ENCODE peak calls at places on chromosomes 13 and 19, in seven cellular contexts. One of them, this sample, is unnamed.

GRCh38 chr19:57068921-57069697 is 50.7 kb upstream of the USP29 start:
- DNase-seq in A549: no peak
- DNase-seq in transverse colon: no peak
- DNase-seq in tibial nerve: no peak
- DNase-seq in H1: peak; percentile 47
- DNase-seq in ovary: peak; percentile 88
- DNase-seq in K562: no peak
- DNase-seq in this sample: no peak

GRCh38 chr19:42480335-42481095 is 37.8 kb upstream of the CXCL17 start:
- DNase-seq in A549: peak; percentile 78
- DNase-seq in transverse colon: no peak
- DNase-seq in tibial nerve: no peak
- DNase-seq in H1: no peak
- DNase-seq in ovary: no peak
- DNase-seq in K562: no peak
- DNase-seq in this sample: peak; percentile 44

GRCh38 chr19:11375143-11375948 is 880 bp downstream of the SWSAP1 start:
- DNase-seq in A549: no peak
- DNase-seq in transverse colon: peak; percentile 74
- DNase-seq in tibial nerve: peak; percentile 17
- DNase-seq in H1: peak; percentile 68
- DNase-seq in ovary: peak; percentile 76
- DNase-seq in K562: no peak
- DNase-seq in this sample: peak; percentile 59

GRCh38 chr19:5025027-5025426 is 56.1 kb downstream of the KDM4B start:
- DNase-seq in A549: no peak
- DNase-seq in transverse colon: no peak
- DNase-seq in tibial nerve: no peak
- DNase-seq in H1: no peak
- DNase-seq in ovary: no peak
- DNase-seq in K562: no peak
- DNase-seq in this sample: no peak

GRCh38 chr13:28819748-28820098 is 416 bp upstream of the MTUS2 start:
- DNase-seq in A549: peak; percentile 41
- DNase-seq in transverse colon: peak; percentile 28
- DNase-seq in tibial nerve: no peak
- DNase-seq in H1: peak; percentile 92
- DNase-seq in ovary: peak; percentile 40
- DNase-seq in K562: peak; percentile 75
- DNase-seq in this sample: peak; percentile 27

GRCh38 chr19:30153326-30154210 is 211.5 kb downstream of the URI1 start:
- DNase-seq in A549: no peak
- DNase-seq in transverse colon: no peak
- DNase-seq in tibial nerve: no peak
- DNase-seq in H1: no peak
- DNase-seq in ovary: no peak
- DNase-seq in K562: no peak
- DNase-seq in this sample: no peak

GRCh38 chr13:99207511-99207910 is 6.9 kb downstream of the UBAC2 start:
- DNase-seq in A549: no peak
- DNase-seq in transverse colon: no peak
- DNase-seq in tibial nerve: no peak
- DNase-seq in H1: peak; percentile 33
- DNase-seq in ovary: no peak
- DNase-seq in K562: no peak
- DNase-seq in this sample: no peak

GRCh38 chr19:46372901-46373572 is 26.1 kb downstream of the PPP5C start:
- DNase-seq in A549: peak; percentile 84
- DNase-seq in transverse colon: no peak
- DNase-seq in tibial nerve: no peak
- DNase-seq in H1: peak; percentile 74
- DNase-seq in ovary: peak; percentile 35
- DNase-seq in K562: no peak
- DNase-seq in this sample: no peak

GRCh38 chr19:49799798-49800376 is 13.2 kb downstream of the FUZ start:
- DNase-seq in A549: no peak
- DNase-seq in transverse colon: no peak
- DNase-seq in tibial nerve: no peak
- DNase-seq in H1: peak; percentile 83
- DNase-seq in ovary: no peak
- DNase-seq in K562: peak; percentile 41
- DNase-seq in this sample: no peak

GRCh38 chr13:67048084-67048792 is 181.9 kb downstream of the PCDH9 start:
- DNase-seq in A549: no peak
- DNase-seq in transverse colon: no peak
- DNase-seq in tibial nerve: no peak
- DNase-seq in H1: no peak
- DNase-seq in ovary: no peak
- DNase-seq in K562: no peak
- DNase-seq in this sample: no peak

GRCh38 chr19:18765224-18765623 is 25.9 kb downstream of the COMP start:
- DNase-seq in A549: no peak
- DNase-seq in transverse colon: peak; percentile 33
- DNase-seq in tibial nerve: no peak
- DNase-seq in H1: no peak
- DNase-seq in ovary: no peak
- DNase-seq in K562: no peak
- DNase-seq in this sample: no peak

GRCh38 chr19:49456351-49456750 is 3.3 kb downstream of the ALDH16A1 start:
- DNase-seq in A549: peak; percentile 64
- DNase-seq in transverse colon: no peak
- DNase-seq in tibial nerve: no peak
- DNase-seq in H1: no peak
- DNase-seq in ovary: no peak
- DNase-seq in K562: no peak
- DNase-seq in this sample: no peak

GRCh38 chr13:45700971-45701900 is 884 bp upstream of the CBY2 start:
- DNase-seq in A549: no peak
- DNase-seq in transverse colon: no peak
- DNase-seq in tibial nerve: no peak
- DNase-seq in H1: no peak
- DNase-seq in ovary: no peak
- DNase-seq in K562: peak; percentile 12
- DNase-seq in this sample: no peak

GRCh38 chr13:113129480-113129879 is 6.9 kb downstream of the F10 start:
- DNase-seq in A549: no peak
- DNase-seq in transverse colon: no peak
- DNase-seq in tibial nerve: no peak
- DNase-seq in H1: no peak
- DNase-seq in ovary: no peak
- DNase-seq in K562: no peak
- DNase-seq in this sample: no peak

GRCh38 chr19:23799321-23799720 is 40.6 kb upstream of the ZNF681 start:
- DNase-seq in A549: no peak
- DNase-seq in transverse colon: no peak
- DNase-seq in tibial nerve: no peak
- DNase-seq in H1: peak; percentile 26
- DNase-seq in ovary: no peak
- DNase-seq in K562: no peak
- DNase-seq in this sample: no peak

GRCh38 chr19:16825312-16826168 is 3.7 kb upstream of the SIN3B start:
- DNase-seq in A549: no peak
- DNase-seq in transverse colon: peak; percentile 39
- DNase-seq in tibial nerve: peak; percentile 73
- DNase-seq in H1: peak; percentile 54
- DNase-seq in ovary: peak; percentile 80
- DNase-seq in K562: no peak
- DNase-seq in this sample: peak; percentile 53

GRCh38 chr19:39349326-39349725 is 7.1 kb downstream of the SAMD4B start:
- DNase-seq in A549: no peak
- DNase-seq in transverse colon: no peak
- DNase-seq in tibial nerve: no peak
- DNase-seq in H1: no peak
- DNase-seq in ovary: no peak
- DNase-seq in K562: no peak
- DNase-seq in this sample: no peak

GRCh38 chr13:71865858-71866172 is 1.2 kb downstream of the DACH1 start:
- DNase-seq in A549: no peak
- DNase-seq in transverse colon: peak; percentile 10
- DNase-seq in tibial nerve: no peak
- DNase-seq in H1: no peak
- DNase-seq in ovary: no peak
- DNase-seq in K562: no peak
- DNase-seq in this sample: no peak

GRCh38 chr13:90723381-90723780 is 624.1 kb upstream of the MIR17HG start:
- DNase-seq in A549: no peak
- DNase-seq in transverse colon: no peak
- DNase-seq in tibial nerve: no peak
- DNase-seq in H1: no peak
- DNase-seq in ovary: no peak
- DNase-seq in K562: no peak
- DNase-seq in this sample: no peak

GRCh38 chr13:63948045-63948444 is 2532.4 kb upstream of the PCDH20 start:
- DNase-seq in A549: peak; percentile 4
- DNase-seq in transverse colon: no peak
- DNase-seq in tibial nerve: no peak
- DNase-seq in H1: no peak
- DNase-seq in ovary: no peak
- DNase-seq in K562: no peak
- DNase-seq in this sample: no peak

GRCh38 chr19:36771275-36772231 is 1.1 kb downstream of the ZNF850 start:
- DNase-seq in A549: peak; percentile 60
- DNase-seq in transverse colon: peak; percentile 36
- DNase-seq in tibial nerve: peak; percentile 36
- DNase-seq in H1: peak; percentile 54
- DNase-seq in ovary: peak; percentile 89
- DNase-seq in K562: peak; percentile 50
- DNase-seq in this sample: peak; percentile 62

GRCh38 chr13:52449323-52450011 is 967 bp downstream of the VPS36 start:
- DNase-seq in A549: no peak
- DNase-seq in transverse colon: no peak
- DNase-seq in tibial nerve: no peak
- DNase-seq in H1: no peak
- DNase-seq in ovary: no peak
- DNase-seq in K562: no peak
- DNase-seq in this sample: no peak

GRCh38 chr13:109344552-109345157 is 441.7 kb downstream of the IRS2 start:
- DNase-seq in A549: peak; percentile 77
- DNase-seq in transverse colon: no peak
- DNase-seq in tibial nerve: no peak
- DNase-seq in H1: no peak
- DNase-seq in ovary: no peak
- DNase-seq in K562: no peak
- DNase-seq in this sample: no peak

GRCh38 chr13:47004552-47004951 is 107.7 kb upstream of the HTR2A start:
- DNase-seq in A549: no peak
- DNase-seq in transverse colon: no peak
- DNase-seq in tibial nerve: no peak
- DNase-seq in H1: no peak
- DNase-seq in ovary: no peak
- DNase-seq in K562: no peak
- DNase-seq in this sample: no peak

GRCh38 chr13:34162545-34162936 is 344.6 kb downstream of the RFC3 start:
- DNase-seq in A549: no peak
- DNase-seq in transverse colon: no peak
- DNase-seq in tibial nerve: no peak
- DNase-seq in H1: no peak
- DNase-seq in ovary: no peak
- DNase-seq in K562: no peak
- DNase-seq in this sample: no peak

GRCh38 chr19:45667620-45668341 is at the start of gene GIPR:
- DNase-seq in A549: peak; percentile 86
- DNase-seq in transverse colon: peak; percentile 84
- DNase-seq in tibial nerve: no peak
- DNase-seq in H1: peak; percentile 89
- DNase-seq in ovary: no peak
- DNase-seq in K562: peak; percentile 88
- DNase-seq in this sample: peak; percentile 78

GRCh38 chr13:89279374-89279773 is 1608.2 kb downstream of the SLITRK5 start:
- DNase-seq in A549: no peak
- DNase-seq in transverse colon: no peak
- DNase-seq in tibial nerve: no peak
- DNase-seq in H1: no peak
- DNase-seq in ovary: no peak
- DNase-seq in K562: no peak
- DNase-seq in this sample: no peak
- TF ChIP-seq EP300 in A549: no peak
- TF ChIP-seq EP300 in transverse colon: no peak
- TF ChIP-seq EP300 in tibial nerve: no peak
- TF ChIP-seq EP300 in H1: no peak
- TF ChIP-seq EP300 in ovary: no peak
- TF ChIP-seq EP300 in K562: no peak
- TF ChIP-seq EP300 in this sample: no peak

GRCh38 chr19:55383279-55383788 is 758 bp downstream of the TMEM238 start:
- DNase-seq in A549: no peak
- DNase-seq in transverse colon: peak; percentile 30
- DNase-seq in tibial nerve: no peak
- DNase-seq in H1: no peak
- DNase-seq in ovary: no peak
- DNase-seq in K562: no peak
- DNase-seq in this sample: no peak
- H3K27ac ChIP-seq in A549: peak overlapping the region; percentile 89
- H3K27ac ChIP-seq in transverse colon: peak overlapping the region; percentile 95
- H3K27ac ChIP-seq in tibial nerve: peak overlapping the region; percentile 54
- H3K27ac ChIP-seq in H1: no peak overlapping the region
- H3K27ac ChIP-seq in ovary: peak overlapping the region; percentile 59
- H3K27ac ChIP-seq in K562: peak overlapping the region; percentile 73
- H3K27ac ChIP-seq in this sample: peak overlapping the region; percentile 93

DNA sequence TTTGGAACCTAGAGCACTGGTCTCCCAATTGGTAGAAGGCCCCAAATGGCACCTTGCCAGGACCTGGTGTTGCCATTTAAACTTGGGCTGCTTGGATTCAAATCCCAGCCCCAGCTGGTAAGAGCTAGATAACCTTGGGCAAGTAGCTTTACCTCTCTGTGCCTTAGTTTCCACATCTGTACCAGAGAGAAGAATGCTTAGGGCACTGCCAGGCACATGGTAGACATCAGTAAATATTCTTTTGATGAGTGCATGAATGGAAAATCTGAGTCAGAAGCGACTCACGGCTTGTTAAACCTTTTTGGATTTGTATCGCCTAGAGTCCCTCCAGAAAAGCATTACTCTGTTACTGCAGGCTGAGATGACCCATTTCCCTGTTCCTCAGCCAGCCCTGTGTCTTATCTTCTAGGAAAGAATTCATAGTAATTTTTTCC is 90.9 kb downstream of the SIPA1L3 start:
- DNase-seq in A549: peak; percentile 89
- DNase-seq in transverse colon: no peak
- DNase-seq in tibial nerve: no peak
- DNase-seq in H1: no peak
- DNase-seq in ovary: no peak
- DNase-seq in K562: no peak
- DNase-seq in this sample: no peak
- TF ChIP-seq EP300 in A549: no peak
- TF ChIP-seq EP300 in transverse colon: no peak
- TF ChIP-seq EP300 in tibial nerve: peak; percentile 38
- TF ChIP-seq EP300 in H1: no peak
- TF ChIP-seq EP300 in ovary: no peak
- TF ChIP-seq EP300 in K562: no peak
- TF ChIP-seq EP300 in this sample: no peak

DNA sequence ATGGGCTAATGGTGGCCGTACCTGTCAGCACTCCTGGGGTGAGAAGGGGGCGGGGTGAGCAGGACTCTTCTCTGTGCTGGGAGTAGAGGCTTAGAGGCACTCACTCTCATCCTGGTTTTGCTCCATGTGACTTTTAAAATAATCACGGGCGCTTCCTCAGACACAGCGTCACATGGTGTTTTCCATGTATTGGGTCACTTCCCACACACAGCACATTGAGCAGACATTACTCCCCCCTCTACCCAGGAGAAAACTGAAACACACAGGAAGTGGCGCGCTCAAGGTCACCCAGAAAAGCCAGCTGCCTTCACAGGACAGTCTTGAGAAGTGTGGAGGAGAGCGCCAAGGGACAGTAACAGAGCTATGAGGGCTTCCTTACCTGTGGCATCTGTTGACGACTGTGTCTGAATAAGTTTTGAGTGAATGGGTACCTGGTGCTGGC is 23.2 kb downstream of the SPATA13 start:
- DNase-seq in A549: no peak
- DNase-seq in transverse colon: peak; percentile 43
- DNase-seq in tibial nerve: no peak
- DNase-seq in H1: no peak
- DNase-seq in ovary: peak; percentile 73
- DNase-seq in K562: no peak
- DNase-seq in this sample: no peak
- H3K27ac ChIP-seq in A549: no peak overlapping the region
- H3K27ac ChIP-seq in transverse colon: peak overlapping the region; percentile 86
- H3K27ac ChIP-seq in tibial nerve: no peak overlapping the region
- H3K27ac ChIP-seq in H1: no peak overlapping the region
- H3K27ac ChIP-seq in ovary: peak overlapping the region; percentile 68
- H3K27ac ChIP-seq in K562: no peak overlapping the region
- H3K27ac ChIP-seq in this sample: peak overlapping the region; percentile 20